ENCODE peak calls at places on chromosomes 5 and 9, in seven cellular contexts. W, N, Z, J, F, E and P are unnamed samples.
A peak's percentile ranks its signal among the peaks of the same experiment; 100 is the strongest.

GRCh38 chr5:82147860-82148573 is 130.1 kb downstream of the RPS23 start:
- DNase-seq in N (no peak), F (no peak), E (no peak), J (no peak), Z (no peak), W (no peak), P (no peak)

GRCh38 chr9:131227112-131228058 is 48.9 kb downstream of the FAM78A start:
- DNase-seq in E (no peak), F (peak; percentile 20), Z (no peak), W (no peak), J (no peak), N (no peak), P (no peak)

GRCh38 chr9:97615439-97616072 is 17.6 kb downstream of the TSTD2 start:
- DNase-seq in E (peak; percentile 64), J (peak; percentile 41), W (no peak), Z (peak; percentile 58), F (peak; percentile 21), N (peak; percentile 29), P (peak; percentile 59)

GRCh38 chr9:211557-211956 is 3.1 kb upstream of the DOCK8 start:
- DNase-seq in N (no peak), Z (no peak), E (no peak), W (no peak), F (no peak), J (no peak), P (no peak)

GRCh38 chr5:79787448-79787847 is 97.8 kb downstream of the CMYA5 start:
- DNase-seq in Z (no peak), F (no peak), E (no peak), N (no peak), J (no peak), W (no peak), P (no peak)

GRCh38 chr5:17802256-17802655 is 168.0 kb downstream of the TAF11L14 start:
- DNase-seq in Z (no peak), N (no peak), J (no peak), W (no peak), E (peak; percentile 29), F (no peak), P (no peak)

GRCh38 chr9:11016081-11016480 is 403.3 kb upstream of the PTPRD start:
- DNase-seq in F (no peak), Z (no peak), W (no peak), J (no peak), N (no peak), E (no peak), P (no peak)

GRCh38 chr9:6304232-6304631 is 23.9 kb upstream of the TPD52L3 start:
- DNase-seq in J (no peak), W (no peak), F (no peak), E (no peak), Z (no peak), N (no peak), P (no peak)

GRCh38 chr9:137309368-137310189 is 7.5 kb upstream of the NRARP start:
- DNase-seq in F (no peak), W (peak; percentile 51), Z (no peak), N (no peak), E (no peak), J (no peak), P (no peak)

GRCh38 chr5:83034552-83035181 is 42.5 kb downstream of the TMEM167A start:
- DNase-seq in E (no peak), J (no peak), F (no peak), Z (no peak), W (no peak), N (no peak), P (no peak)

GRCh38 chr9:16794871-16795639 is 75.4 kb downstream of the BNC2 start:
- DNase-seq in Z (no peak), W (no peak), E (no peak), F (no peak), N (no peak), J (no peak), P (no peak)

GRCh38 chr9:9674461-9674860 is 938.3 kb downstream of the PTPRD start:
- DNase-seq in N (no peak), E (no peak), Z (no peak), F (no peak), W (no peak), J (no peak), P (no peak)

GRCh38 chr9:112248722-112249121 is 73.6 kb upstream of the SUSD1 start:
- DNase-seq in W (no peak), Z (no peak), E (no peak), J (no peak), N (no peak), F (no peak), P (no peak)

GRCh38 chr9:75088646-75089368 is 493 bp downstream of the OSTF1 start:
- DNase-seq in Z (peak; percentile 74), J (no peak), F (no peak), N (no peak), W (peak; percentile 81), E (peak; percentile 26), P (peak; percentile 69)

GRCh38 chr9:134036130-134036529 is 10.8 kb downstream of the BRD3OS start:
- DNase-seq in W (no peak), Z (no peak), F (no peak), N (no peak), J (no peak), E (no peak), P (no peak)

GRCh38 chr9:94269264-94269663 is 10.2 kb downstream of the ZNF169 start:
- DNase-seq in W (no peak), N (no peak), J (no peak), F (no peak), Z (no peak), E (no peak), P (no peak)

GRCh38 chr5:131323378-131323777 is 59.5 kb downstream of the CDC42SE2 start:
- DNase-seq in J (no peak), F (no peak), W (no peak), Z (no peak), E (no peak), N (no peak), P (no peak)

GRCh38 chr5:34511481-34511880 is 144.6 kb upstream of the RAI14 start:
- DNase-seq in Z (no peak), J (no peak), E (no peak), W (no peak), F (no peak), N (no peak), P (no peak)